ENCODE peak calls at places on chromosomes 11 and 22, in six cellular contexts. One of them, this sample, is unnamed. For H3K4me1, the result is how much of the 10 kb centered on the place peaks cover.

GRCh38 chr11:65927904-65928397 is 8.7 kb downstream of the DRAP1 start:
- DNase-seq in MM.1S: peak
- DNase-seq in neural progenitor cell: no peak
- DNase-seq in SK-N-SH: no peak
- DNase-seq in GM23248: peak
- DNase-seq in HCT116: no peak
- DNase-seq in this sample: no peak

GRCh38 chr22:30774566-30774965 is 79.9 kb downstream of the OSBP2 start:
- DNase-seq in SK-N-SH: no peak
- DNase-seq in HCT116: no peak
- DNase-seq in GM23248: no peak
- DNase-seq in neural progenitor cell: no peak
- DNase-seq in MM.1S: no peak
- DNase-seq in this sample: peak

GRCh38 chr22:37735054-37735453 is 38.2 kb downstream of the TRIOBP start:
- DNase-seq in MM.1S: no peak
- DNase-seq in neural progenitor cell: peak
- DNase-seq in GM23248: peak
- DNase-seq in SK-N-SH: peak
- DNase-seq in HCT116: no peak
- DNase-seq in this sample: no peak

GRCh38 chr22:43992331-43992821 is 31.7 kb upstream of the PARVB start:
- DNase-seq in GM23248: peak
- DNase-seq in neural progenitor cell: no peak
- DNase-seq in HCT116: no peak
- DNase-seq in MM.1S: no peak
- DNase-seq in SK-N-SH: peak
- DNase-seq in this sample: peak

GRCh38 chr11:81007046-81007445 is 1566.2 kb upstream of the TENM4 start:
- DNase-seq in SK-N-SH: peak
- DNase-seq in MM.1S: peak
- DNase-seq in HCT116: no peak
- DNase-seq in neural progenitor cell: no peak
- DNase-seq in GM23248: peak
- DNase-seq in this sample: peak

GRCh38 chr22:38289583-38290082 is 16.8 kb upstream of the TMEM184B start:
- DNase-seq in MM.1S: no peak
- DNase-seq in SK-N-SH: no peak
- DNase-seq in HCT116: no peak
- DNase-seq in GM23248: no peak
- DNase-seq in neural progenitor cell: no peak
- DNase-seq in this sample: no peak

GRCh38 chr11:3041699-3042098 is 15.5 kb downstream of the CARS1 start:
- DNase-seq in SK-N-SH: no peak
- DNase-seq in HCT116: no peak
- DNase-seq in neural progenitor cell: no peak
- DNase-seq in GM23248: no peak
- DNase-seq in MM.1S: no peak
- DNase-seq in this sample: no peak

GRCh38 chr11:8107642-8108041 is 26.6 kb downstream of the TUB start:
- DNase-seq in HCT116: no peak
- DNase-seq in MM.1S: no peak
- DNase-seq in neural progenitor cell: no peak
- DNase-seq in SK-N-SH: no peak
- DNase-seq in GM23248: no peak
- DNase-seq in this sample: no peak

GRCh38 chr11:118000067-118000849 is 14.1 kb downstream of the IL10RA start:
- DNase-seq in HCT116: no peak
- DNase-seq in MM.1S: no peak
- DNase-seq in SK-N-SH: no peak
- DNase-seq in neural progenitor cell: no peak
- DNase-seq in GM23248: no peak
- DNase-seq in this sample: no peak

GRCh38 chr11:33893711-33894401 is 2.0 kb upstream of the LMO2 start:
- DNase-seq in HCT116: no peak
- DNase-seq in MM.1S: peak
- DNase-seq in SK-N-SH: no peak
- DNase-seq in GM23248: no peak
- DNase-seq in neural progenitor cell: no peak
- DNase-seq in this sample: no peak

GRCh38 chr22:37599161-37599560 is 9.5 kb upstream of the GGA1 start:
- DNase-seq in SK-N-SH: no peak
- DNase-seq in neural progenitor cell: no peak
- DNase-seq in MM.1S: no peak
- DNase-seq in GM23248: no peak
- DNase-seq in HCT116: no peak
- DNase-seq in this sample: peak

GRCh38 chr11:108286956-108287355 is 64.1 kb downstream of the ATM start:
- DNase-seq in MM.1S: no peak
- DNase-seq in HCT116: no peak
- DNase-seq in neural progenitor cell: no peak
- DNase-seq in GM23248: no peak
- DNase-seq in SK-N-SH: no peak
- DNase-seq in this sample: no peak

GRCh38 chr11:5274340-5274739 is 4.6 kb upstream of the HBE1 start:
- DNase-seq in GM23248: no peak
- DNase-seq in MM.1S: no peak
- DNase-seq in HCT116: no peak
- DNase-seq in SK-N-SH: no peak
- DNase-seq in neural progenitor cell: no peak
- DNase-seq in this sample: no peak

GRCh38 chr11:66006891-66007176 is 4.5 kb downstream of the BANF1 start:
- DNase-seq in HCT116: no peak
- DNase-seq in GM23248: no peak
- DNase-seq in neural progenitor cell: no peak
- DNase-seq in SK-N-SH: peak
- DNase-seq in MM.1S: no peak
- DNase-seq in this sample: peak

GRCh38 chr11:75633409-75634011 is 35.3 kb downstream of the MAP6 start:
- DNase-seq in HCT116: no peak
- DNase-seq in GM23248: no peak
- DNase-seq in neural progenitor cell: peak
- DNase-seq in MM.1S: no peak
- DNase-seq in SK-N-SH: no peak
- DNase-seq in this sample: no peak

GRCh38 chr22:23767303-23767672 is 484 bp downstream of the CHCHD10 start:
- DNase-seq in SK-N-SH: no peak
- DNase-seq in HCT116: no peak
- DNase-seq in neural progenitor cell: peak
- DNase-seq in MM.1S: no peak
- DNase-seq in GM23248: no peak
- DNase-seq in this sample: no peak
- H3K9ac ChIP-seq in SK-N-SH: peak
- H3K9ac ChIP-seq in HCT116: peak
- H3K9ac ChIP-seq in neural progenitor cell: no peak
- H3K9ac ChIP-seq in MM.1S: peak
- H3K9ac ChIP-seq in GM23248: peak
- H3K9ac ChIP-seq in this sample: peak

GRCh38 chr22:26581769-26582168 is 8.2 kb downstream of the TPST2 start:
- DNase-seq in HCT116: no peak
- DNase-seq in MM.1S: no peak
- DNase-seq in SK-N-SH: no peak
- DNase-seq in GM23248: no peak
- DNase-seq in neural progenitor cell: no peak
- DNase-seq in this sample: no peak

GRCh38 chr22:26585104-26585790 is 4.7 kb downstream of the TPST2 start:
- DNase-seq in neural progenitor cell: no peak
- DNase-seq in HCT116: no peak
- DNase-seq in SK-N-SH: peak
- DNase-seq in MM.1S: no peak
- DNase-seq in GM23248: peak
- DNase-seq in this sample: peak

GRCh38 chr22:26581026-26581425 is 8.9 kb downstream of the TPST2 start:
- DNase-seq in GM23248: no peak
- DNase-seq in HCT116: no peak
- DNase-seq in MM.1S: no peak
- DNase-seq in neural progenitor cell: no peak
- DNase-seq in SK-N-SH: no peak
- DNase-seq in this sample: no peak

GRCh38 chr22:26586556-26587325 is 3.2 kb downstream of the TPST2 start:
- DNase-seq in MM.1S: peak
- DNase-seq in GM23248: no peak
- DNase-seq in neural progenitor cell: no peak
- DNase-seq in SK-N-SH: no peak
- DNase-seq in HCT116: no peak
- DNase-seq in this sample: no peak

DNA sequence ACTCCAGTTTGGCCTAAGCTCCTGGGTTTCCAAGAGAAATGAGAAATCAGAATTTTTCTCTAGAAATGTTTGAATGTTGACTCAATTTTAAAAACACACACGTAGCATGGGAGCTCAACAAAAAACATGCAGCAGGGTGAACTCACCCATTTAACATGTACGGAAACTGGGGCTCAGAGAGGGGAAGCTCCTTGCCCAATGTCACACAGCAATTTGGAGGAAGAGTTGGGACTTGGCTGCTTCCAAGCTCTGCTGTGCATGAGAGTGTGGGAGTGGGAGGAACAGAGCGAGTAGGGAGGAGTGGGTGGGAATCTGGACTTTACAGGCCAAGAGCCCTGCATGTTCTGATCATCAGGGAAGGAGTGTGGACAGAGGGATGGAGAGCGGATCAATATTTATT is 5.9 kb downstream of the TPST2 start:
- DNase-seq in HCT116: no peak
- DNase-seq in SK-N-SH: no peak
- DNase-seq in MM.1S: no peak
- DNase-seq in neural progenitor cell: no peak
- DNase-seq in GM23248: no peak
- DNase-seq in this sample: no peak
- H3K4me1 ChIP-seq in HCT116: under half
- H3K4me1 ChIP-seq in SK-N-SH: under half
- H3K4me1 ChIP-seq in MM.1S: half or more
- H3K4me1 ChIP-seq in neural progenitor cell: under half
- H3K4me1 ChIP-seq in GM23248: under half
- H3K4me1 ChIP-seq in this sample: under half

DNA sequence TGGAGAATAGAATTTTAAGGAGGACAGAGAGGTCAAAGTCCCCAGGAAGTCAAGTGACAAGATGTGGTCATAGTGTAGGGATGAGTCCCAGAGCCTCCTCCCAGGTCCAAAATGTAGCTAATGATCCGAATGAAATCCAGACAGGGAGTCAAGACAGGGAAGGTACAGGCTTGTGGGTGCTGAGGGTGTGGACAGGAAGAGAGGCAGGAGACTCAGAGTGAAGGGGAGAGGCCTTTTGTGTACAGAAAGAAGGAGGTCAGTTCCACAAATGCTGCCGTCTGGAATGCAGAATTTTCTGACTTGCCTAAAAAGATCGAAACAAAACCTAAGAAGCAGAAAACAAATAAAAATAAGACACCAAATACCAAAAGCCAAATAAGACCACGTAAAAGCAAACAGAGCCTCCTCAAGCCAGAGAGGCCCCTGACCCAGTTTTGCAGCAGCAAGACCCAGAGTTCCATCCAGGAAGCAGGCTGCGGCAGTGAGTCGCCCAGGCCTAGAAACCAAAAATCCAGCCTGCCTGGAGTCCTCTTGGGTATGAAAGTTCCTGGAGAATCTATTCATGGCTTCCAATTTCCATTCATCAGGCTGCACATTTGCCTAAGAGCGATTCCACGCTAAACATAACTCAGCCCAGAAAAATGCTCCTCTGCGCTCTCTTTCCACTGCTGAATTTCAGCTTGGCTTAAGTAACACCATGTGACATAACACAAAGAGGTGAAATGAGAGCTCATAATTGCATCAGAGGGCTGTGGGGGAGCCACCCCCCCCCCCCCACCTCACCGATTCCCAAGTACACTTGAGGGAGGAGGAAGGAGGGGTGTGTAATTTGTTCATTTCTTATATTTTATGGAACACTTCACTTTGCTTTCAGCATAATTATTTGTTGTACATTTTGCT is 71.1 kb downstream of the KIRREL3 start:
- DNase-seq in MM.1S: no peak
- DNase-seq in neural progenitor cell: no peak
- DNase-seq in SK-N-SH: no peak
- DNase-seq in GM23248: peak
- DNase-seq in HCT116: no peak
- DNase-seq in this sample: no peak
- TF ChIP-seq EZH2phosphoT487 in MM.1S: no peak
- TF ChIP-seq EZH2phosphoT487 in neural progenitor cell: no peak
- TF ChIP-seq EZH2phosphoT487 in SK-N-SH: no peak
- TF ChIP-seq EZH2phosphoT487 in GM23248: no peak
- TF ChIP-seq EZH2phosphoT487 in HCT116: no peak
- TF ChIP-seq EZH2phosphoT487 in this sample: no peak

DNA sequence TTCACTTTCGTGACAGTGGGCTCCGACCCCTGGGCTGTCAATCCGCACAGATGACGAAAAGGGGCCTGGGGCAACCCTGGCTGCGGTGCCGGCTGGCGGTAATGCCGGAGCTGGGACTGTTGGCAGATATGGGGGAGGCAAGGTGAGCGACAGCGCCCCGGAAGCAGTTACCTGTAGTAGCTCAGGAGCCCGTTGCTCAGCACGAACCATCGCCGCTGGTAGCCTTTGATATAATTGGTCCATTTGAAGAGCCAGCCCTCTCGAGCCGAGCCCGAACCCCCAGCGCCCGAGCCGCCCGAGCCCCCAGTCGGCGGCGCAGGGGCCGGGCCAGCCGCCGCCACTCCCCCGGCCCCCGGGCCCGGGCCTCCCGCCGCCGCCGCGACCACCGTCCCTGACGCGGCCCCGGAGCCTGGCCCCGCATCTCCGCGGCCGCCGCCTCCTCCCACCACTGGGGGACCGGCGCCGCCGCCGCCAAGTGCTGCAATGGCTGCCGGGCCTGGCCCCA is 390 bp downstream of the OSBP start:
- DNase-seq in neural progenitor cell: no peak
- DNase-seq in HCT116: peak
- DNase-seq in GM23248: peak
- DNase-seq in MM.1S: peak
- DNase-seq in SK-N-SH: no peak
- DNase-seq in this sample: peak
- H3K9ac ChIP-seq in neural progenitor cell: peak
- H3K9ac ChIP-seq in HCT116: peak
- H3K9ac ChIP-seq in GM23248: peak
- H3K9ac ChIP-seq in MM.1S: peak
- H3K9ac ChIP-seq in SK-N-SH: peak
- H3K9ac ChIP-seq in this sample: peak

GRCh38 chr11:111378185-111378772 is 796 bp downstream of the POU2AF1 start:
- DNase-seq in GM23248: no peak
- DNase-seq in SK-N-SH: no peak
- DNase-seq in neural progenitor cell: no peak
- DNase-seq in HCT116: no peak
- DNase-seq in MM.1S: peak
- DNase-seq in this sample: no peak

GRCh38 chr11:111376453-111376871 is 2.6 kb downstream of the POU2AF1 start:
- DNase-seq in neural progenitor cell: no peak
- DNase-seq in SK-N-SH: no peak
- DNase-seq in HCT116: no peak
- DNase-seq in MM.1S: peak
- DNase-seq in GM23248: no peak
- DNase-seq in this sample: peak

GRCh38 chr11:111378773-111379499 is at the start of gene POU2AF1:
- DNase-seq in SK-N-SH: no peak
- DNase-seq in MM.1S: peak
- DNase-seq in neural progenitor cell: no peak
- DNase-seq in GM23248: peak
- DNase-seq in HCT116: no peak
- DNase-seq in this sample: no peak

GRCh38 chr11:111382451-111382850 is 3.4 kb upstream of the POU2AF1 start:
- DNase-seq in MM.1S: no peak
- DNase-seq in HCT116: no peak
- DNase-seq in GM23248: no peak
- DNase-seq in SK-N-SH: no peak
- DNase-seq in neural progenitor cell: no peak
- DNase-seq in this sample: no peak

GRCh38 chr11:111379500-111380136 is 543 bp upstream of the POU2AF1 start:
- DNase-seq in HCT116: no peak
- DNase-seq in MM.1S: peak
- DNase-seq in SK-N-SH: no peak
- DNase-seq in GM23248: no peak
- DNase-seq in neural progenitor cell: no peak
- DNase-seq in this sample: no peak
- H3K4me1 ChIP-seq in HCT116: under half
- H3K4me1 ChIP-seq in MM.1S: under half
- H3K4me1 ChIP-seq in SK-N-SH: under half
- H3K4me1 ChIP-seq in GM23248: under half
- H3K4me1 ChIP-seq in neural progenitor cell: under half
- H3K4me1 ChIP-seq in this sample: under half